ENCODE peak calls at places on chromosomes 2 and 18, in ten cellular contexts. O is foreskin fibroblast; W is chondrocyte; H is tibial artery; X is nephron progenitor cell; I is heart left ventricle; C is CD8-positive, alpha-beta T cell; A is AG04450; Y is CD4-positive, alpha-beta T cell; E is brain microvascular endothelial cell. M is an unnamed sample.

GRCh38 chr18:10748641-10749040 is 222.8 kb downstream of the NAPG start:
- DNase-seq in O (no peak), W (no peak), H (no peak), X (no peak), I (no peak), C (no peak), A (no peak), Y (no peak), E (peak), M (no peak)

GRCh38 chr18:35510071-35511010 is 12.6 kb upstream of the INO80C start:
- DNase-seq in O (no peak), W (no peak), H (no peak), X (no peak), I (no peak), C (peak), A (no peak), Y (no peak), E (no peak), M (no peak)

GRCh38 chr18:49174478-49174877 is 223.7 kb upstream of the SMAD7 start:
- DNase-seq in O (peak), W (no peak), H (no peak), X (no peak), I (no peak), C (no peak), A (peak), Y (no peak), E (no peak), M (no peak)

GRCh38 chr2:17621781-17622180 is 81.3 kb downstream of the VSNL1 start:
- DNase-seq in O (peak), W (no peak), H (no peak), X (no peak), I (no peak), C (no peak), A (no peak), Y (no peak), E (peak), M (no peak)

GRCh38 chr18:56233595-56233994 is 404.8 kb downstream of the TXNL1 start:
- DNase-seq in O (peak), W (no peak), H (peak), X (no peak), I (peak), C (no peak), A (peak), Y (no peak), E (peak), M (no peak)

GRCh38 chr2:69469375-69469774 is 32.1 kb upstream of the NFU1 start:
- DNase-seq in O (no peak), W (no peak), H (no peak), X (no peak), I (no peak), C (no peak), A (no peak), Y (no peak), E (no peak), M (no peak)

GRCh38 chr2:211930331-211930730 is 608.3 kb downstream of the ERBB4 start:
- DNase-seq in O (no peak), W (no peak), H (no peak), X (no peak), I (no peak), C (no peak), A (no peak), Y (no peak), E (no peak), M (no peak)

GRCh38 chr2:116435648-116436047 is 1378.8 kb upstream of the DDX18 start:
- DNase-seq in O (no peak), W (no peak), H (no peak), X (no peak), I (no peak), C (no peak), A (no peak), Y (no peak), E (no peak), M (no peak)

GRCh38 chr2:149180226-149180875 is 141.9 kb downstream of the LYPD6B start:
- DNase-seq in O (no peak), W (no peak), H (no peak), X (no peak), I (no peak), C (no peak), A (no peak), Y (no peak), E (no peak), M (no peak)

GRCh38 chr2:207682557-207682956 is 28.9 kb upstream of the CCNYL1 start:
- DNase-seq in O (peak), W (no peak), H (no peak), X (no peak), I (no peak), C (no peak), A (no peak), Y (no peak), E (no peak), M (no peak)

GRCh38 chr2:152028182-152028862 is 70.5 kb downstream of the CACNB4 start:
- DNase-seq in O (no peak), W (no peak), H (no peak), X (no peak), I (no peak), C (no peak), A (no peak), Y (no peak), E (peak), M (no peak)

GRCh38 chr18:58998421-58999203 is 133.9 kb downstream of the ZNF532 start:
- DNase-seq in O (peak), W (no peak), H (peak), X (no peak), I (peak), C (no peak), A (no peak), Y (no peak), E (peak), M (no peak)

GRCh38 chr18:6960124-6960523 is 157.5 kb downstream of the LAMA1 start:
- DNase-seq in O (no peak), W (no peak), H (no peak), X (no peak), I (no peak), C (no peak), A (no peak), Y (no peak), E (no peak), M (no peak)

GRCh38 chr2:98805412-98806265 is 74.7 kb upstream of the MGAT4A start:
- DNase-seq in O (peak), W (no peak), H (peak), X (peak), I (no peak), C (no peak), A (no peak), Y (no peak), E (peak), M (peak)

GRCh38 chr2:3605013-3605961 is 10.4 kb downstream of the COLEC11 start:
- DNase-seq in O (peak), W (peak), H (no peak), X (no peak), I (no peak), C (peak), A (no peak), Y (peak), E (no peak), M (no peak)

GRCh38 chr2:168848220-168848619 is 42.0 kb downstream of the SPC25 start:
- DNase-seq in O (no peak), W (no peak), H (no peak), X (peak), I (no peak), C (no peak), A (no peak), Y (no peak), E (no peak), M (no peak)

GRCh38 chr2:42810971-42811865 is 18.8 kb upstream of the HAAO start:
- DNase-seq in O (peak), W (no peak), H (peak), X (peak), I (peak), C (peak), A (no peak), Y (peak), E (peak), M (peak)

GRCh38 chr2:109217362-109218086 is 88.5 kb downstream of the SH3RF3 start:
- DNase-seq in O (peak), W (no peak), H (no peak), X (no peak), I (no peak), C (peak), A (peak), Y (no peak), E (peak), M (peak)

GRCh38 chr2:44743473-44743872 is 198.0 kb upstream of the SIX3 start:
- DNase-seq in O (no peak), W (no peak), H (no peak), X (no peak), I (no peak), C (no peak), A (no peak), Y (no peak), E (no peak), M (no peak)

GRCh38 chr2:70897203-70897976 is 38.3 kb upstream of the ATP6V1B1 start:
- DNase-seq in O (no peak), W (no peak), H (no peak), X (no peak), I (no peak), C (no peak), A (no peak), Y (no peak), E (no peak), M (no peak)

GRCh38 chr18:58670561-58671121 is 624 bp upstream of the MALT1 start:
- DNase-seq in O (no peak), W (no peak), H (no peak), X (peak), I (peak), C (no peak), A (no peak), Y (no peak), E (no peak), M (no peak)

GRCh38 chr18:5057348-5058012 is 139.6 kb downstream of the AKAIN1 start:
- DNase-seq in O (no peak), W (no peak), H (peak), X (peak), I (peak), C (peak), A (no peak), Y (peak), E (peak), M (no peak)

GRCh38 chr2:188628989-188629889 is 337.6 kb downstream of the GULP1 start:
- DNase-seq in O (peak), W (no peak), H (no peak), X (no peak), I (no peak), C (no peak), A (no peak), Y (no peak), E (peak), M (no peak)

GRCh38 chr2:100902833-100903405 is 83.0 kb downstream of the NPAS2 start:
- DNase-seq in O (peak), W (no peak), H (no peak), X (no peak), I (no peak), C (no peak), A (peak), Y (no peak), E (peak), M (no peak)

GRCh38 chr2:184564092-184564491 is 34.2 kb upstream of the ZNF804A start:
- DNase-seq in O (no peak), W (no peak), H (no peak), X (no peak), I (no peak), C (no peak), A (no peak), Y (no peak), E (no peak), M (no peak)

GRCh38 chr2:196166876-196167275 is 4.5 kb downstream of the STK17B start:
- DNase-seq in O (peak), W (no peak), H (no peak), X (no peak), I (no peak), C (no peak), A (peak), Y (no peak), E (peak), M (no peak)

GRCh38 chr18:74286106-74286856 is 5.5 kb downstream of the CYB5A start:
- DNase-seq in O (no peak), W (no peak), H (no peak), X (no peak), I (no peak), C (no peak), A (no peak), Y (no peak), E (no peak), M (no peak)

GRCh38 chr2:210203162-210203561 is 22.1 kb downstream of the ACADL start:
- DNase-seq in O (no peak), W (no peak), H (no peak), X (no peak), I (no peak), C (no peak), A (no peak), Y (no peak), E (no peak), M (no peak)

GRCh38 chr2:64311948-64312621 is 141.9 kb upstream of the LGALSL start:
- DNase-seq in O (peak), W (no peak), H (peak), X (peak), I (peak), C (no peak), A (peak), Y (no peak), E (peak), M (peak)

GRCh38 chr18:37452697-37453385 is 112.8 kb downstream of the CELF4 start:
- DNase-seq in O (no peak), W (no peak), H (no peak), X (no peak), I (no peak), C (no peak), A (no peak), Y (no peak), E (no peak), M (no peak)

GRCh38 chr2:224302952-224303351 is 99.0 kb downstream of the FAM124B start:
- DNase-seq in O (no peak), W (no peak), H (no peak), X (no peak), I (no peak), C (no peak), A (no peak), Y (no peak), E (no peak), M (no peak)

GRCh38 chr2:195820373-195820772 is 163.3 kb downstream of the SLC39A10 start:
- DNase-seq in O (peak), W (no peak), H (no peak), X (no peak), I (no peak), C (no peak), A (no peak), Y (no peak), E (no peak), M (no peak)

GRCh38 chr2:69559696-69560482 is 83.7 kb downstream of the AAK1 start:
- DNase-seq in O (no peak), W (no peak), H (no peak), X (peak), I (no peak), C (no peak), A (no peak), Y (no peak), E (peak), M (no peak)

GRCh38 chr2:236763821-236764220 is 194.2 kb downstream of the ACKR3 start:
- DNase-seq in O (no peak), W (no peak), H (no peak), X (no peak), I (no peak), C (no peak), A (no peak), Y (no peak), E (no peak), M (no peak)

GRCh38 chr2:149363953-149364352 is 33.6 kb downstream of the LYPD6 start:
- DNase-seq in O (no peak), W (no peak), H (no peak), X (no peak), I (no peak), C (no peak), A (no peak), Y (no peak), E (no peak), M (no peak)

GRCh38 chr2:162226836-162227235 is 16.4 kb downstream of the FAP start:
- DNase-seq in O (no peak), W (no peak), H (no peak), X (no peak), I (no peak), C (no peak), A (no peak), Y (no peak), E (no peak), M (no peak)

GRCh38 chr2:121735520-121736074 is 1.1 kb downstream of the NIFK start:
- DNase-seq in O (no peak), W (no peak), H (no peak), X (no peak), I (no peak), C (no peak), A (no peak), Y (no peak), E (no peak), M (no peak)
- TF ChIP-seq CTCF in O (no peak), W (peak), H (no peak), X (no peak), I (no peak), C (no peak), A (no peak), Y (peak), E (peak), M (no peak)

GRCh38 chr2:171482308-171482707 is 40.0 kb upstream of the CYBRD1 start:
- DNase-seq in O (no peak), W (no peak), H (no peak), X (no peak), I (no peak), C (no peak), A (no peak), Y (no peak), E (no peak), M (no peak)
- TF ChIP-seq CTCF in O (no peak), W (no peak), H (no peak), X (no peak), I (no peak), C (no peak), A (no peak), Y (no peak), E (no peak), M (no peak)

GRCh38 chr2:199484927-199485326 is 27.2 kb upstream of the SATB2 start:
- DNase-seq in O (no peak), W (no peak), H (no peak), X (no peak), I (no peak), C (no peak), A (no peak), Y (no peak), E (no peak), M (no peak)
- TF ChIP-seq CTCF in O (peak), W (peak), H (no peak), X (no peak), I (no peak), C (no peak), A (peak), Y (no peak), E (peak), M (no peak)

DNA sequence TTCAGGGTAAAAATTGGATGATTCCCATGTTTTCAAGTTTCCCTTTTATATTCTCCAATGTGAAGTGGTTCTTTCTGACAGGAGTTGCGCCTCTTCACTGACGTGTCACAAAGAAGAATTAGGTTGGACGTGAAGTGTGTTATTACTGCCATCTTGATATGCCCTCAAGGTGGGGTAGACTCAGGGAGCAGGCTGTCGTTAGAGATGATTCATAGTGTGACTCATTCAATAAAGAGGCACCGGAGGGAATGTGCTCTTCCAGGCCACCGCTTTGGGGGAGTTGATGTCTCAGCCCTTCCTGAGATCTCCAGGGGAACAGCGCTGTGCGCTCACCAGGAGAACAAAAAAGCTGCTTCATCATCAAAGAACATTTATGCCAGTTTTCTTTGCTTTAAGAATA is 3.6 kb upstream of the DGKD start:
- DNase-seq in O (peak), W (no peak), H (no peak), X (no peak), I (no peak), C (no peak), A (peak), Y (peak), E (peak), M (peak)
- TF ChIP-seq CTCF in O (no peak), W (peak), H (no peak), X (no peak), I (no peak), C (no peak), A (peak), Y (no peak), E (peak), M (no peak)

DNA sequence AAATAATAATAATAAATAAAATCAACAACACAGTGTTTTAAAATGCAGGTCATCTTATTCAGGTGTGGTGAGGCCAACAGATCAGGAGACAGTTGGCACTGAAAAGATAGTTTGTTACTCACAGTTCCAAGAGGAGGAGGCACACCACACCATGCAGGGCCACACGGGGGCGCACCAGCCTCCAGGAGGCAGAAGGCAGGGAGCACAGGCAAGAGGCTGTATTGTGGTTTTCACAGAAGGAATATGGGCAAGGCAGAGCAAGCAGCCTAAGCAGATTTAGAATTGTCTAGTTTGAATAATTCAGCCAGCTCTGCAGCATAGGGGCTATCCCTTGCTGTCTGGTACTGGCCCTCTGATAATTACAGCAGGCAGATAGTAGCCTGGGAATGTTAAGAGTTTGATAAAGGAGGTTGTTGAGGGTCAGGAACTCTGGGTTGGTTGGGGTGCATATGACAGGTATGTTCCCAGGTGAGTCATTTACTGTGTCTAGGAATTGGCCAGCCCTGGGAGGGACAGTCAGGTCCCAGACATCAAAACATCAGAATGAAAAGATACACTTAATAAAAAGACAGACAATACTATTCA is 31.3 kb downstream of the KIAA2012 start:
- DNase-seq in O (peak), W (no peak), H (no peak), X (peak), I (no peak), C (no peak), A (no peak), Y (no peak), E (peak), M (peak)
- TF ChIP-seq CTCF in O (peak), W (peak), H (no peak), X (peak), I (peak), C (no peak), A (peak), Y (no peak), E (peak), M (peak)

GRCh38 chr2:19848952-19849351 is 52.8 kb downstream of the TTC32 start:
- DNase-seq in O (no peak), W (no peak), H (no peak), X (no peak), I (no peak), C (no peak), A (no peak), Y (no peak), E (no peak), M (no peak)

GRCh38 chr2:19850056-19850455 is 51.7 kb downstream of the TTC32 start:
- DNase-seq in O (no peak), W (no peak), H (no peak), X (no peak), I (no peak), C (no peak), A (no peak), Y (no peak), E (no peak), M (no peak)

GRCh38 chr2:19850526-19851050 is 51.2 kb downstream of the TTC32 start:
- DNase-seq in O (no peak), W (no peak), H (no peak), X (no peak), I (no peak), C (no peak), A (no peak), Y (no peak), E (no peak), M (no peak)

GRCh38 chr2:19848029-19848750 is 53.6 kb downstream of the TTC32 start:
- DNase-seq in O (no peak), W (no peak), H (no peak), X (no peak), I (no peak), C (no peak), A (no peak), Y (no peak), E (no peak), M (no peak)

DNA sequence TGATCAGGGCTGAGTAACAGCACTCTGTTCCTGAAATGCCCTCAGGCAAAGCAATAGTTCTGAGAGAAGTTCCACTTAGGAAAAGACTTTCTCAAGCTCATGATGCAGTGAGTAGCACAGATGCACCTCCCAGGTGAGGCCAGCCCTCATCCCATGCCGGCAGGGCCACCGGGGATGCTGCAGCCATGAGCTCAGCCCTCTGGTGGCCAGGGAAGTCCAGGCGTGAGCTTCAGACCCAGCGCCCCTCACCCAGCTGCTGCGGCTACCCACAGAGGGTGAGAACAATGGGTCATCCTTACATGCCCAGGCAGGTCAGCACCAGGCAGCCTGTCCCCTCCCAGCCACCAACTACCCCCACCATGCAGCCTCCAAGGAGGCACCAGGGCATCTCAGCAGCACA is 50.7 kb downstream of the TTC32 start:
- DNase-seq in O (no peak), W (no peak), H (no peak), X (no peak), I (no peak), C (peak), A (no peak), Y (no peak), E (no peak), M (no peak)
- TF ChIP-seq CTCF in O (peak), W (peak), H (no peak), X (no peak), I (no peak), C (no peak), A (peak), Y (no peak), E (peak), M (no peak)

GRCh38 chr2:205934443-205934842 is 151.5 kb downstream of the INO80D start:
- DNase-seq in O (no peak), W (no peak), H (no peak), X (no peak), I (no peak), C (no peak), A (no peak), Y (no peak), E (no peak), M (no peak)
- TF ChIP-seq CTCF in O (no peak), W (peak), H (no peak), X (no peak), I (no peak), C (no peak), A (peak), Y (no peak), E (peak), M (peak)

M was measured in upper lobe of right lung.